ENCODE peak calls at places on chromosomes 11 and 22, in five cellular contexts. N, O, F, V and J are unnamed samples.

GRCh38 chr11:78742430-78742829 is 167.8 kb upstream of the NARS2 start:
- DNase-seq in N (no peak), O (peak; percentile 59), F (no peak), V (peak; percentile 89), J (peak; percentile 12)

GRCh38 chr11:94762208-94762607 is 5.9 kb upstream of the AMOTL1 start:
- DNase-seq in N (no peak), O (no peak), F (no peak), V (no peak), J (no peak)

GRCh38 chr11:58004664-58005063 is 19.0 kb upstream of the OR9Q1 start:
- DNase-seq in N (no peak), O (no peak), F (no peak), V (no peak), J (no peak)

GRCh38 chr11:16968196-16968595 is 46.0 kb downstream of the PLEKHA7 start:
- DNase-seq in N (no peak), O (no peak), F (no peak), V (no peak), J (no peak)

GRCh38 chr11:77346906-77347603 is 45.6 kb upstream of the GDPD4 start:
- DNase-seq in N (peak; percentile 67), O (no peak), F (peak; percentile 64), V (no peak), J (peak; percentile 97)

GRCh38 chr11:131235328-131236298 is 134.8 kb upstream of the NTM start:
- DNase-seq in N (no peak), O (no peak), F (no peak), V (no peak), J (no peak)

GRCh38 chr11:37087650-37088572 is 489.9 kb upstream of the RAG2 start:
- DNase-seq in N (no peak), O (no peak), F (no peak), V (no peak), J (no peak)

GRCh38 chr22:17785185-17786184 is 11.2 kb upstream of the BID start:
- DNase-seq in N (no peak), O (no peak), F (no peak), V (peak; percentile 89), J (no peak)

GRCh38 chr11:1763336-1763795 is 361 bp downstream of the CTSD start:
- DNase-seq in N (no peak), O (no peak), F (no peak), V (no peak), J (no peak)

GRCh38 chr11:71222318-71223080 is 29.9 kb downstream of the SHANK2 start:
- DNase-seq in N (no peak), O (no peak), F (no peak), V (peak; percentile 46), J (no peak)

GRCh38 chr22:29626497-29627195 is 23.2 kb downstream of the NF2 start:
- DNase-seq in N (peak; percentile 66), O (no peak), F (peak; percentile 88), V (no peak), J (peak; percentile 85)

GRCh38 chr11:128881221-128881620 is 9.9 kb upstream of the KCNJ5 start:
- DNase-seq in N (no peak), O (no peak), F (no peak), V (no peak), J (no peak)

GRCh38 chr11:106961518-106961917 is 56.8 kb downstream of the GUCY1A2 start:
- DNase-seq in N (peak; percentile 89), O (no peak), F (peak; percentile 83), V (no peak), J (peak; percentile 76)

GRCh38 chr22:30262917-30263741 is 3.5 kb downstream of the OSM start:
- DNase-seq in N (no peak), O (peak; percentile 70), F (no peak), V (peak; percentile 78), J (no peak)

GRCh38 chr11:124900464-124900863 is 2.8 kb upstream of the ROBO4 start:
- DNase-seq in N (peak; percentile 89), O (no peak), F (peak; percentile 93), V (no peak), J (peak; percentile 50)

GRCh38 chr11:117562111-117562510 is 234.5 kb downstream of the CEP164 start:
- DNase-seq in N (no peak), O (no peak), F (no peak), V (no peak), J (no peak)

GRCh38 chr11:102836290-102836875 is 7.0 kb downstream of the MMP3 start:
- DNase-seq in N (peak; percentile 65), O (no peak), F (peak; percentile 47), V (no peak), J (peak; percentile 26)

GRCh38 chr11:106276859-106277436 is 199.5 kb downstream of the AASDHPPT start:
- DNase-seq in N (no peak), O (no peak), F (peak; percentile 21), V (no peak), J (no peak)

GRCh38 chr11:123474994-123475393 is 44.9 kb downstream of the GRAMD1B start:
- DNase-seq in N (peak; percentile 23), O (no peak), F (peak; percentile 22), V (no peak), J (no peak)

DNA sequence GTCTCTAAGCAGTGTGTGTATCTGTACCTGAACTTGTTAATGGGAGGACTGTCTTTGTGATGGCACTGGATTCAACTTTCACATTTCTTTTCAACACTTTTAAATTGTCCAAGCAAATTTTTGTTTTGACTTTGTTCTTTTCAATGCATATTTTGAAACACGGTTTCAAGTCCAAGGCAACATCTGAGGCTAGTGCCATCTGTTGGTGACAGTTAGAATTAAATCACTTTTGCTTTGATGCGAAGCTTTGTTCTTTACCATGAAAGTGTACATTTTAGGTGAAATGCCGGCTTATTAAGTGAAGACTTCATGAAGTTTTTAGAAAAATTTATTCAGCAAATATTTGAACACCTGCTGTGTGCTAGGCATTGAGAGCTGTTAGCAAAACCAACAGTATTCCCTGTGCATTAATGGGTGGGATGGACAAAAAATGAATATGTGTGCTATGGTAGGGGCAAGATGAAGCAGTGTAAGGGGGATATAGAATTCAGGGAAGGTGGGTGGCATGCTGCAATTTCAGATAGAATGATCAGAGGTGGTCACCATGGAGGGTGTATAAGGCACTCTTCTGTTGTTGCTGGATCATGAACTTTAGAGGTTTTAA is 70.2 kb downstream of the DDX10 start:
- DNase-seq in N (peak; percentile 28), O (no peak), F (no peak), V (no peak), J (no peak)
- TF ChIP-seq CTCF in N (peak; percentile 59), O (no peak), F (peak; percentile 39), V (peak; percentile 20), J (peak; percentile 44)

GRCh38 chr11:115407496-115407895 is 96.7 kb downstream of the CADM1 start:
- DNase-seq in N (no peak), O (no peak), F (no peak), V (no peak), J (no peak)

GRCh38 chr11:115409116-115409663 is 95.0 kb downstream of the CADM1 start:
- DNase-seq in N (no peak), O (no peak), F (no peak), V (no peak), J (no peak)

GRCh38 chr11:115406404-115406803 is 97.8 kb downstream of the CADM1 start:
- DNase-seq in N (no peak), O (no peak), F (no peak), V (no peak), J (no peak)

GRCh38 chr11:115409691-115410220 is 94.5 kb downstream of the CADM1 start:
- DNase-seq in N (no peak), O (no peak), F (no peak), V (no peak), J (no peak)

GRCh38 chr11:115408036-115408911 is 95.9 kb downstream of the CADM1 start:
- DNase-seq in N (no peak), O (no peak), F (no peak), V (no peak), J (peak; percentile 87)
- H3K4me3 ChIP-seq in N (no peak overlapping the region), O (no peak overlapping the region), F (no peak overlapping the region), V (no peak overlapping the region), J (no peak overlapping the region)

GRCh38 chr11:84722583-84723108 is 904.5 kb downstream of the DLG2 start:
- DNase-seq in N (no peak), O (no peak), F (no peak), V (no peak), J (no peak)
- TF ChIP-seq CTCF in N (no peak), O (no peak), F (no peak), V (no peak), J (no peak)

GRCh38 chr11:27468643-27469332 is 3.8 kb downstream of the LGR4 start:
- DNase-seq in N (no peak), O (no peak), F (peak; percentile 64), V (no peak), J (no peak)
- H3K4me3 ChIP-seq in N (no peak overlapping the region), O (no peak overlapping the region), F (no peak overlapping the region), V (peak overlapping the region; percentile 100), J (peak overlapping the region; percentile 88)

GRCh38 chr22:40156001-40156516 is 21.7 kb upstream of the TNRC6B start:
- DNase-seq in N (peak; percentile 60), O (no peak), F (peak; percentile 23), V (no peak), J (no peak)
- TF ChIP-seq CTCF in N (peak; percentile 44), O (no peak), F (peak; percentile 5), V (no peak), J (peak; percentile 34)